ENCODE peak calls at places on chromosomes 3 and 15, in nine cellular contexts. One of them, this sample, is unnamed.

GRCh38 chr3:186823391-186823790 is 17.1 kb upstream of the RFC4 start:
- DNase-seq in SJSA1: no peak
- DNase-seq in upper lobe of right lung: no peak
- DNase-seq in cardiac muscle cell: no peak
- DNase-seq in upper lobe of left lung: no peak
- DNase-seq in breast epithelium: no peak
- DNase-seq in H9: no peak
- DNase-seq in GM23338: no peak
- DNase-seq in aorta: no peak
- DNase-seq in this sample: no peak

GRCh38 chr15:75200765-75201608 is 695 bp upstream of the C15orf39 start:
- DNase-seq in SJSA1: peak; percentile 74
- DNase-seq in upper lobe of right lung: peak; percentile 89
- DNase-seq in cardiac muscle cell: no peak
- DNase-seq in upper lobe of left lung: no peak
- DNase-seq in breast epithelium: peak; percentile 85
- DNase-seq in H9: peak; percentile 90
- DNase-seq in GM23338: peak; percentile 94
- DNase-seq in aorta: peak; percentile 70
- DNase-seq in this sample: no peak

GRCh38 chr15:34650177-34650576 is 66.7 kb upstream of the GOLGA8B start:
- DNase-seq in SJSA1: no peak
- DNase-seq in upper lobe of right lung: no peak
- DNase-seq in cardiac muscle cell: no peak
- DNase-seq in upper lobe of left lung: no peak
- DNase-seq in breast epithelium: no peak
- DNase-seq in H9: no peak
- DNase-seq in GM23338: no peak
- DNase-seq in aorta: no peak
- DNase-seq in this sample: no peak

GRCh38 chr15:101425787-101426365 is 63.6 kb downstream of the PCSK6 start:
- DNase-seq in SJSA1: no peak
- DNase-seq in upper lobe of right lung: no peak
- DNase-seq in cardiac muscle cell: no peak
- DNase-seq in upper lobe of left lung: no peak
- DNase-seq in breast epithelium: no peak
- DNase-seq in H9: peak; percentile 54
- DNase-seq in GM23338: peak; percentile 35
- DNase-seq in aorta: no peak
- DNase-seq in this sample: no peak

GRCh38 chr3:40104441-40104840 is 205.1 kb upstream of the EIF1B start:
- DNase-seq in SJSA1: no peak
- DNase-seq in upper lobe of right lung: no peak
- DNase-seq in cardiac muscle cell: no peak
- DNase-seq in upper lobe of left lung: no peak
- DNase-seq in breast epithelium: no peak
- DNase-seq in H9: no peak
- DNase-seq in GM23338: no peak
- DNase-seq in aorta: no peak
- DNase-seq in this sample: no peak

GRCh38 chr3:149371001-149371722 is 6.3 kb downstream of the TM4SF1 start:
- DNase-seq in SJSA1: no peak
- DNase-seq in upper lobe of right lung: no peak
- DNase-seq in cardiac muscle cell: no peak
- DNase-seq in upper lobe of left lung: no peak
- DNase-seq in breast epithelium: no peak
- DNase-seq in H9: no peak
- DNase-seq in GM23338: peak; percentile 33
- DNase-seq in aorta: no peak
- DNase-seq in this sample: no peak

GRCh38 chr3:15284121-15284889 is 48.1 kb downstream of the SH3BP5 start:
- DNase-seq in SJSA1: no peak
- DNase-seq in upper lobe of right lung: no peak
- DNase-seq in cardiac muscle cell: peak; percentile 26
- DNase-seq in upper lobe of left lung: no peak
- DNase-seq in breast epithelium: peak; percentile 54
- DNase-seq in H9: no peak
- DNase-seq in GM23338: no peak
- DNase-seq in aorta: no peak
- DNase-seq in this sample: no peak

GRCh38 chr15:41048397-41048796 is 67.7 kb downstream of the INO80 start:
- DNase-seq in SJSA1: no peak
- DNase-seq in upper lobe of right lung: no peak
- DNase-seq in cardiac muscle cell: no peak
- DNase-seq in upper lobe of left lung: no peak
- DNase-seq in breast epithelium: no peak
- DNase-seq in H9: no peak
- DNase-seq in GM23338: no peak
- DNase-seq in aorta: no peak
- DNase-seq in this sample: no peak

GRCh38 chr3:196280689-196281463 is 6.7 kb downstream of the PCYT1A start:
- DNase-seq in SJSA1: no peak
- DNase-seq in upper lobe of right lung: no peak
- DNase-seq in cardiac muscle cell: no peak
- DNase-seq in upper lobe of left lung: no peak
- DNase-seq in breast epithelium: no peak
- DNase-seq in H9: no peak
- DNase-seq in GM23338: no peak
- DNase-seq in aorta: no peak
- DNase-seq in this sample: no peak

GRCh38 chr3:50848308-50848707 is 173.6 kb downstream of the DOCK3 start:
- DNase-seq in SJSA1: no peak
- DNase-seq in upper lobe of right lung: no peak
- DNase-seq in cardiac muscle cell: no peak
- DNase-seq in upper lobe of left lung: no peak
- DNase-seq in breast epithelium: no peak
- DNase-seq in H9: no peak
- DNase-seq in GM23338: no peak
- DNase-seq in aorta: no peak
- DNase-seq in this sample: no peak

GRCh38 chr15:52076889-52077781 is 35.4 kb downstream of the BCL2L10 start:
- DNase-seq in SJSA1: peak; percentile 65
- DNase-seq in upper lobe of right lung: no peak
- DNase-seq in cardiac muscle cell: no peak
- DNase-seq in upper lobe of left lung: no peak
- DNase-seq in breast epithelium: no peak
- DNase-seq in H9: no peak
- DNase-seq in GM23338: no peak
- DNase-seq in aorta: no peak
- DNase-seq in this sample: no peak

GRCh38 chr3:46466871-46467403 is 2.2 kb upstream of the LTF start:
- DNase-seq in SJSA1: no peak
- DNase-seq in upper lobe of right lung: no peak
- DNase-seq in cardiac muscle cell: no peak
- DNase-seq in upper lobe of left lung: no peak
- DNase-seq in breast epithelium: no peak
- DNase-seq in H9: peak; percentile 17
- DNase-seq in GM23338: no peak
- DNase-seq in aorta: no peak
- DNase-seq in this sample: no peak

GRCh38 chr3:113441051-113441770 is at the start of gene CFAP44:
- DNase-seq in SJSA1: no peak
- DNase-seq in upper lobe of right lung: peak; percentile 85
- DNase-seq in cardiac muscle cell: peak; percentile 60
- DNase-seq in upper lobe of left lung: peak; percentile 95
- DNase-seq in breast epithelium: peak; percentile 26
- DNase-seq in H9: peak; percentile 91
- DNase-seq in GM23338: peak; percentile 95
- DNase-seq in aorta: peak; percentile 84
- DNase-seq in this sample: peak; percentile 2

GRCh38 chr3:47407896-47408838 is 27.3 kb downstream of the PTPN23 start:
- DNase-seq in SJSA1: no peak
- DNase-seq in upper lobe of right lung: no peak
- DNase-seq in cardiac muscle cell: no peak
- DNase-seq in upper lobe of left lung: peak; percentile 58
- DNase-seq in breast epithelium: no peak
- DNase-seq in H9: no peak
- DNase-seq in GM23338: no peak
- DNase-seq in aorta: no peak
- DNase-seq in this sample: no peak

GRCh38 chr15:60964527-60964926 is 264.6 kb downstream of the RORA start:
- DNase-seq in SJSA1: no peak
- DNase-seq in upper lobe of right lung: no peak
- DNase-seq in cardiac muscle cell: no peak
- DNase-seq in upper lobe of left lung: no peak
- DNase-seq in breast epithelium: peak; percentile 89
- DNase-seq in H9: peak; percentile 37
- DNase-seq in GM23338: no peak
- DNase-seq in aorta: no peak
- DNase-seq in this sample: peak; percentile 79

GRCh38 chr3:80697291-80697690 is 929.5 kb upstream of the ROBO1 start:
- DNase-seq in SJSA1: no peak
- DNase-seq in upper lobe of right lung: no peak
- DNase-seq in cardiac muscle cell: no peak
- DNase-seq in upper lobe of left lung: no peak
- DNase-seq in breast epithelium: no peak
- DNase-seq in H9: no peak
- DNase-seq in GM23338: no peak
- DNase-seq in aorta: no peak
- DNase-seq in this sample: no peak

GRCh38 chr3:108342829-108343478 is 46.6 kb downstream of the HHLA2 start:
- DNase-seq in SJSA1: no peak
- DNase-seq in upper lobe of right lung: no peak
- DNase-seq in cardiac muscle cell: no peak
- DNase-seq in upper lobe of left lung: no peak
- DNase-seq in breast epithelium: no peak
- DNase-seq in H9: no peak
- DNase-seq in GM23338: no peak
- DNase-seq in aorta: no peak
- DNase-seq in this sample: no peak

GRCh38 chr3:31600435-31600834 is 67.7 kb downstream of the STT3B start:
- DNase-seq in SJSA1: no peak
- DNase-seq in upper lobe of right lung: no peak
- DNase-seq in cardiac muscle cell: no peak
- DNase-seq in upper lobe of left lung: no peak
- DNase-seq in breast epithelium: no peak
- DNase-seq in H9: no peak
- DNase-seq in GM23338: no peak
- DNase-seq in aorta: no peak
- DNase-seq in this sample: no peak
- H3K27ac ChIP-seq in SJSA1: no peak overlapping the region
- H3K27ac ChIP-seq in upper lobe of right lung: no peak overlapping the region
- H3K27ac ChIP-seq in cardiac muscle cell: no peak overlapping the region
- H3K27ac ChIP-seq in upper lobe of left lung: no peak overlapping the region
- H3K27ac ChIP-seq in breast epithelium: no peak overlapping the region
- H3K27ac ChIP-seq in H9: no peak overlapping the region
- H3K27ac ChIP-seq in GM23338: no peak overlapping the region
- H3K27ac ChIP-seq in aorta: no peak overlapping the region
- H3K27ac ChIP-seq in this sample: no peak overlapping the region

GRCh38 chr15:48781481-48782081 is 29.3 kb downstream of the CEP152 start:
- DNase-seq in SJSA1: no peak
- DNase-seq in upper lobe of right lung: no peak
- DNase-seq in cardiac muscle cell: no peak
- DNase-seq in upper lobe of left lung: no peak
- DNase-seq in breast epithelium: no peak
- DNase-seq in H9: no peak
- DNase-seq in GM23338: no peak
- DNase-seq in aorta: no peak
- DNase-seq in this sample: no peak

GRCh38 chr15:48784756-48785155 is 26.1 kb downstream of the CEP152 start:
- DNase-seq in SJSA1: no peak
- DNase-seq in upper lobe of right lung: no peak
- DNase-seq in cardiac muscle cell: no peak
- DNase-seq in upper lobe of left lung: no peak
- DNase-seq in breast epithelium: no peak
- DNase-seq in H9: no peak
- DNase-seq in GM23338: no peak
- DNase-seq in aorta: no peak
- DNase-seq in this sample: no peak

GRCh38 chr15:48782911-48783310 is 28.0 kb downstream of the CEP152 start:
- DNase-seq in SJSA1: no peak
- DNase-seq in upper lobe of right lung: no peak
- DNase-seq in cardiac muscle cell: no peak
- DNase-seq in upper lobe of left lung: no peak
- DNase-seq in breast epithelium: no peak
- DNase-seq in H9: no peak
- DNase-seq in GM23338: no peak
- DNase-seq in aorta: no peak
- DNase-seq in this sample: no peak

GRCh38 chr15:48785195-48785594 is 25.7 kb downstream of the CEP152 start:
- DNase-seq in SJSA1: no peak
- DNase-seq in upper lobe of right lung: no peak
- DNase-seq in cardiac muscle cell: no peak
- DNase-seq in upper lobe of left lung: no peak
- DNase-seq in breast epithelium: no peak
- DNase-seq in H9: no peak
- DNase-seq in GM23338: no peak
- DNase-seq in aorta: peak; percentile 51
- DNase-seq in this sample: no peak

GRCh38 chr15:48785712-48786111 is 25.2 kb downstream of the CEP152 start:
- DNase-seq in SJSA1: no peak
- DNase-seq in upper lobe of right lung: no peak
- DNase-seq in cardiac muscle cell: no peak
- DNase-seq in upper lobe of left lung: no peak
- DNase-seq in breast epithelium: no peak
- DNase-seq in H9: no peak
- DNase-seq in GM23338: no peak
- DNase-seq in aorta: no peak
- DNase-seq in this sample: no peak
- H3K27ac ChIP-seq in SJSA1: no peak overlapping the region
- H3K27ac ChIP-seq in upper lobe of right lung: no peak overlapping the region
- H3K27ac ChIP-seq in cardiac muscle cell: no peak overlapping the region
- H3K27ac ChIP-seq in upper lobe of left lung: no peak overlapping the region
- H3K27ac ChIP-seq in breast epithelium: no peak overlapping the region
- H3K27ac ChIP-seq in H9: no peak overlapping the region
- H3K27ac ChIP-seq in GM23338: no peak overlapping the region
- H3K27ac ChIP-seq in aorta: no peak overlapping the region
- H3K27ac ChIP-seq in this sample: no peak overlapping the region

GRCh38 chr3:52089691-52090090 is 33.3 kb upstream of the DUSP7 start:
- DNase-seq in SJSA1: no peak
- DNase-seq in upper lobe of right lung: peak; percentile 25
- DNase-seq in cardiac muscle cell: no peak
- DNase-seq in upper lobe of left lung: no peak
- DNase-seq in breast epithelium: no peak
- DNase-seq in H9: no peak
- DNase-seq in GM23338: no peak
- DNase-seq in aorta: peak; percentile 43
- DNase-seq in this sample: no peak
- H3K27ac ChIP-seq in SJSA1: peak overlapping the region; percentile 95
- H3K27ac ChIP-seq in upper lobe of right lung: peak overlapping the region; percentile 2
- H3K27ac ChIP-seq in cardiac muscle cell: peak overlapping the region; percentile 83
- H3K27ac ChIP-seq in upper lobe of left lung: peak overlapping the region; percentile 68
- H3K27ac ChIP-seq in breast epithelium: peak overlapping the region; percentile 61
- H3K27ac ChIP-seq in H9: no peak overlapping the region
- H3K27ac ChIP-seq in GM23338: no peak overlapping the region
- H3K27ac ChIP-seq in aorta: peak overlapping the region; percentile 96
- H3K27ac ChIP-seq in this sample: peak overlapping the region; percentile 71

GRCh38 chr3:156726456-156726855 is 52.1 kb downstream of the TIPARP start:
- DNase-seq in SJSA1: no peak
- DNase-seq in upper lobe of right lung: no peak
- DNase-seq in cardiac muscle cell: no peak
- DNase-seq in upper lobe of left lung: no peak
- DNase-seq in breast epithelium: no peak
- DNase-seq in H9: no peak
- DNase-seq in GM23338: no peak
- DNase-seq in aorta: no peak
- DNase-seq in this sample: no peak
- H3K27ac ChIP-seq in SJSA1: no peak overlapping the region
- H3K27ac ChIP-seq in upper lobe of right lung: no peak overlapping the region
- H3K27ac ChIP-seq in cardiac muscle cell: no peak overlapping the region
- H3K27ac ChIP-seq in upper lobe of left lung: no peak overlapping the region
- H3K27ac ChIP-seq in breast epithelium: no peak overlapping the region
- H3K27ac ChIP-seq in H9: no peak overlapping the region
- H3K27ac ChIP-seq in GM23338: no peak overlapping the region
- H3K27ac ChIP-seq in aorta: no peak overlapping the region
- H3K27ac ChIP-seq in this sample: no peak overlapping the region

This sample was measured in gastrocnemius medialis.